ENCODE peak calls at places on chromosomes 6 and 20, in six cellular contexts. One of them, this sample, is unnamed.

GRCh38 chr20:24589381-24589780 is 120.0 kb downstream of the SYNDIG1 start:
- DNase-seq in breast epithelium: no peak
- DNase-seq in fibroblast of lung: no peak
- DNase-seq in tibial artery: no peak
- DNase-seq in AG10803: no peak
- DNase-seq in lung: no peak
- DNase-seq in this sample: no peak

GRCh38 chr6:54195637-54196036 is 84.4 kb downstream of the MLIP start:
- DNase-seq in tibial artery: no peak
- DNase-seq in AG10803: no peak
- DNase-seq in lung: no peak
- DNase-seq in breast epithelium: no peak
- DNase-seq in fibroblast of lung: no peak
- DNase-seq in this sample: no peak

GRCh38 chr6:108001696-108002231 is 43.8 kb upstream of the SEC63 start:
- DNase-seq in fibroblast of lung: no peak
- DNase-seq in lung: no peak
- DNase-seq in breast epithelium: no peak
- DNase-seq in tibial artery: no peak
- DNase-seq in AG10803: no peak
- DNase-seq in this sample: no peak

GRCh38 chr6:127547909-127548649 is 28.9 kb upstream of the C6orf58 start:
- DNase-seq in AG10803: peak
- DNase-seq in tibial artery: no peak
- DNase-seq in breast epithelium: no peak
- DNase-seq in fibroblast of lung: no peak
- DNase-seq in lung: no peak
- DNase-seq in this sample: no peak

GRCh38 chr6:18091382-18091781 is 31.1 kb downstream of the NHLRC1 start:
- DNase-seq in tibial artery: no peak
- DNase-seq in AG10803: no peak
- DNase-seq in breast epithelium: no peak
- DNase-seq in fibroblast of lung: no peak
- DNase-seq in lung: no peak
- DNase-seq in this sample: no peak

GRCh38 chr20:6185268-6185667 is 62.4 kb upstream of the FERMT1 start:
- DNase-seq in breast epithelium: no peak
- DNase-seq in tibial artery: no peak
- DNase-seq in fibroblast of lung: no peak
- DNase-seq in lung: no peak
- DNase-seq in AG10803: no peak
- DNase-seq in this sample: no peak

GRCh38 chr6:12232339-12232738 is 57.8 kb upstream of the EDN1 start:
- DNase-seq in lung: no peak
- DNase-seq in fibroblast of lung: peak
- DNase-seq in tibial artery: no peak
- DNase-seq in AG10803: peak
- DNase-seq in breast epithelium: no peak
- DNase-seq in this sample: no peak

GRCh38 chr6:2781685-2782355 is 16.6 kb downstream of the WRNIP1 start:
- DNase-seq in breast epithelium: no peak
- DNase-seq in AG10803: no peak
- DNase-seq in tibial artery: no peak
- DNase-seq in fibroblast of lung: no peak
- DNase-seq in lung: no peak
- DNase-seq in this sample: no peak

GRCh38 chr20:46708172-46708860 is 1.1 kb upstream of the SLC2A10 start:
- DNase-seq in breast epithelium: no peak
- DNase-seq in lung: no peak
- DNase-seq in AG10803: no peak
- DNase-seq in fibroblast of lung: no peak
- DNase-seq in tibial artery: no peak
- DNase-seq in this sample: no peak
- TF ChIP-seq CTCF in breast epithelium: no peak
- TF ChIP-seq CTCF in lung: no peak
- TF ChIP-seq CTCF in AG10803: peak
- TF ChIP-seq CTCF in fibroblast of lung: peak
- TF ChIP-seq CTCF in tibial artery: no peak
- TF ChIP-seq CTCF in this sample: peak

GRCh38 chr6:156775717-156776116 is 1.5 kb upstream of the ARID1B start:
- DNase-seq in AG10803: no peak
- DNase-seq in tibial artery: no peak
- DNase-seq in lung: no peak
- DNase-seq in breast epithelium: no peak
- DNase-seq in fibroblast of lung: no peak
- DNase-seq in this sample: no peak

GRCh38 chr6:156774872-156775405 is 2.2 kb upstream of the ARID1B start:
- DNase-seq in tibial artery: no peak
- DNase-seq in breast epithelium: no peak
- DNase-seq in lung: no peak
- DNase-seq in fibroblast of lung: no peak
- DNase-seq in AG10803: no peak
- DNase-seq in this sample: peak

GRCh38 chr6:156777577-156777865 is 343 bp downstream of the ARID1B start:
- DNase-seq in fibroblast of lung: no peak
- DNase-seq in tibial artery: no peak
- DNase-seq in breast epithelium: no peak
- DNase-seq in AG10803: no peak
- DNase-seq in lung: no peak
- DNase-seq in this sample: no peak

GRCh38 chr6:156776841-156777576 is at the start of gene ARID1B:
- DNase-seq in AG10803: peak
- DNase-seq in fibroblast of lung: peak
- DNase-seq in tibial artery: peak
- DNase-seq in lung: peak
- DNase-seq in breast epithelium: peak
- DNase-seq in this sample: peak

DNA sequence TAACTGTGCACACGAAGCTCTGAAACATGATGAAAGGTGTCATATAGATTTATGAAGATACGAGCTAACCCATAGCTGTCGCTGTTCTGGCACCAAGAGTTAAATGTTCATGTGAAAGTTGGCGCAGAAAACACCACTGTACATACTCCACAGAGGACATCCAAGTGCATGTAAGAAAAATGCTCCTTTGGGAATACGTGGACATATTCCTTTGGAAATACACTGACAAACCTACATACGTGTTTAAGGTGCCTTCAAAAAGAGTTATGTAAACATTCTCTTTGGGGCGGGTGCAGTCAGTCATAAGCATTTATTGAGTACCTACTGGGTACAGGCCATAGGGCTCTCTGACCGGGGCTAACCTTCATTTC is 723 bp upstream of the ARID1B start:
- DNase-seq in fibroblast of lung: peak
- DNase-seq in lung: no peak
- DNase-seq in tibial artery: no peak
- DNase-seq in breast epithelium: no peak
- DNase-seq in AG10803: no peak
- DNase-seq in this sample: no peak
- TF ChIP-seq CTCF in fibroblast of lung: no peak
- TF ChIP-seq CTCF in lung: no peak
- TF ChIP-seq CTCF in tibial artery: no peak
- TF ChIP-seq CTCF in breast epithelium: no peak
- TF ChIP-seq CTCF in AG10803: no peak
- TF ChIP-seq CTCF in this sample: no peak

GRCh38 chr6:143857651-143858050 is 6.6 kb upstream of the ZC2HC1B start:
- DNase-seq in fibroblast of lung: no peak
- DNase-seq in lung: no peak
- DNase-seq in tibial artery: no peak
- DNase-seq in breast epithelium: no peak
- DNase-seq in AG10803: no peak
- DNase-seq in this sample: no peak
- TF ChIP-seq CTCF in fibroblast of lung: no peak
- TF ChIP-seq CTCF in lung: no peak
- TF ChIP-seq CTCF in tibial artery: no peak
- TF ChIP-seq CTCF in breast epithelium: no peak
- TF ChIP-seq CTCF in AG10803: no peak
- TF ChIP-seq CTCF in this sample: no peak

DNA sequence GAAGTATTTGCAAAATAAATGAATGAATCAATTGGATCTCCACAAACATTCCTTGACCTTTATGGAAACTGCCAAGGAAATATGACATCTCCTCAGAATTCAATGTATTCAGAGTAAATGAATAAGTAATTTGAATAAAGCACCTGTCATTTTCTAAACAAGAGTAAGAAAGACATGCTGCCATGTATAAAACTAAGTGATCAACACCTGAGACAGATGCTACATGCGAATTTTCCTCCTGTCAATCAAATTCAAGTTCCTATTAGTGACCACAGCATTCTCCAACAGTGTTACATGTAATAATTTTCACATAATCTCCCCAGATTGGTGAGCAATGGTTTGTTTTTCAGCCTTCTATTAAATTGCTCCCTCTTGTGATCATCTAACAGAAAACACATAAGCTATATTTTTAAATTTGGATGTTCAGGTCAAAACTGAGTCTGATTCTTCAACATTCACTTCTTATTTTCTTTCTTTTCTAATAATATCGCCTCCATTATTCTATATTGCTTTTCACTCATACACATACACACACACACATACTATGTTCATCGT is 163.2 kb upstream of the RNF217 start:
- DNase-seq in fibroblast of lung: no peak
- DNase-seq in AG10803: no peak
- DNase-seq in lung: no peak
- DNase-seq in breast epithelium: no peak
- DNase-seq in tibial artery: no peak
- DNase-seq in this sample: no peak
- TF ChIP-seq CTCF in fibroblast of lung: peak
- TF ChIP-seq CTCF in AG10803: no peak
- TF ChIP-seq CTCF in lung: no peak
- TF ChIP-seq CTCF in breast epithelium: no peak
- TF ChIP-seq CTCF in tibial artery: no peak
- TF ChIP-seq CTCF in this sample: peak

DNA sequence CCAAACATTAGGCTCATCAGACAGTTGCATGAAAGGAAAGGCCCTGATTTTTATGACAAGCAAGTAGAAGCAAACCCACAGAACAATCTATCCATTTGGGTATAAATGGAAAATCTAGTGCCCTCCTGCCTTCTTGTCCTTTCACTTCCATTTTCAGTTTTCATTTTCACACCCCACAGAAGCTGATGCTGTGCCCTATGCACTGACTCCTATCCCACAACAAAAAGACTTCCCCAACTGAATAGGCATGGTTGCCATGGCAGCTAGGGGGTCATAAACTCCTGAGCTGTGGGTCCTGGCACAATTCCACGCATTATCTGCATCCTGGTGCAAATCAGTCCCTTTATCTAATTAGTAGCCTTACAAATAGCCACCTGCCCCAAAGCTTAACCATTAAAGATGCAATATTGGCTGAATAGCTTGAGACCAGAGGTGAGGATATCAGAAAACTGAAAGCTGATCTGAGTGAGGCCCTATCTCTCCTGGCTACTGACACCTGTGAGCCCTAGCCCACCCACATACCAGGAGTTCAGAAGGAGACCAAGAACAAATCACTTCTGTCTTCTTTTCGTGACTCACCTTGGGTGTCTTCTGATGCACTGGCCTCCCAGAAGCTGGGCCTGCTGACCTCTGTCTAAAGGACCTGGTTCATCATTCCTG is 34.9 kb upstream of the HEY2 start:
- DNase-seq in breast epithelium: no peak
- DNase-seq in fibroblast of lung: no peak
- DNase-seq in lung: no peak
- DNase-seq in tibial artery: no peak
- DNase-seq in AG10803: no peak
- DNase-seq in this sample: no peak
- TF ChIP-seq CTCF in breast epithelium: no peak
- TF ChIP-seq CTCF in fibroblast of lung: no peak
- TF ChIP-seq CTCF in lung: no peak
- TF ChIP-seq CTCF in tibial artery: no peak
- TF ChIP-seq CTCF in AG10803: no peak
- TF ChIP-seq CTCF in this sample: no peak

GRCh38 chr6:78436335-78436734 is 431.0 kb upstream of the IRAK1BP1 start:
- DNase-seq in fibroblast of lung: peak
- DNase-seq in tibial artery: no peak
- DNase-seq in lung: no peak
- DNase-seq in AG10803: peak
- DNase-seq in breast epithelium: no peak
- DNase-seq in this sample: no peak
- TF ChIP-seq CTCF in fibroblast of lung: peak
- TF ChIP-seq CTCF in tibial artery: no peak
- TF ChIP-seq CTCF in lung: no peak
- TF ChIP-seq CTCF in AG10803: peak
- TF ChIP-seq CTCF in breast epithelium: no peak
- TF ChIP-seq CTCF in this sample: peak

This sample was measured in glutamatergic neuron.